ENCODE peak calls at places on chromosomes 3 and 15, in four cellular contexts. One of them, this sample, is unnamed.

GRCh38 chr3:63661242-63661641 is 8.8 kb downstream of the SNTN start:
- DNase-seq in HepG2: no peak
- DNase-seq in WTC11: no peak
- DNase-seq in K562: peak; percentile 3
- DNase-seq in this sample: no peak

GRCh38 chr3:196163687-196164493 is 47.3 kb downstream of the ZDHHC19 start:
- DNase-seq in HepG2: peak; percentile 57
- DNase-seq in K562: peak; percentile 38
- DNase-seq in WTC11: no peak
- DNase-seq in this sample: no peak

GRCh38 chr3:57068437-57069089 is 8.1 kb downstream of the SPATA12 start:
- DNase-seq in HepG2: no peak
- DNase-seq in WTC11: no peak
- DNase-seq in K562: peak; percentile 51
- DNase-seq in this sample: peak; percentile 95

GRCh38 chr3:141456328-141456689 is 30.5 kb upstream of the RASA2 start:
- DNase-seq in K562: no peak
- DNase-seq in WTC11: no peak
- DNase-seq in HepG2: no peak
- DNase-seq in this sample: no peak

GRCh38 chr3:4768521-4768920 is 210.7 kb upstream of the BHLHE40 start:
- DNase-seq in WTC11: no peak
- DNase-seq in K562: no peak
- DNase-seq in HepG2: no peak
- DNase-seq in this sample: no peak

GRCh38 chr3:51711352-51712019 is 4.6 kb downstream of the GRM2 start:
- DNase-seq in K562: no peak
- DNase-seq in WTC11: peak; percentile 3
- DNase-seq in HepG2: no peak
- DNase-seq in this sample: no peak

GRCh38 chr15:42065008-42065407 is 29.4 kb downstream of the PLA2G4D start:
- DNase-seq in WTC11: no peak
- DNase-seq in K562: no peak
- DNase-seq in HepG2: peak; percentile 64
- DNase-seq in this sample: no peak

GRCh38 chr3:178381971-178382370 is 154.3 kb upstream of the KCNMB2 start:
- DNase-seq in HepG2: no peak
- DNase-seq in WTC11: no peak
- DNase-seq in K562: no peak
- DNase-seq in this sample: no peak

GRCh38 chr15:63089260-63090043 is 32.2 kb upstream of the LACTB start:
- DNase-seq in HepG2: peak; percentile 82
- DNase-seq in WTC11: peak; percentile 38
- DNase-seq in K562: no peak
- DNase-seq in this sample: no peak

GRCh38 chr15:79437275-79438000 is 5.3 kb downstream of the MINAR1 start:
- DNase-seq in WTC11: no peak
- DNase-seq in HepG2: no peak
- DNase-seq in K562: no peak
- DNase-seq in this sample: no peak

GRCh38 chr15:38058596-38059075 is 124.2 kb downstream of the TMCO5A start:
- DNase-seq in HepG2: no peak
- DNase-seq in WTC11: no peak
- DNase-seq in K562: no peak
- DNase-seq in this sample: no peak

GRCh38 chr15:60901647-60902046 is 327.5 kb downstream of the RORA start:
- DNase-seq in HepG2: no peak
- DNase-seq in WTC11: no peak
- DNase-seq in K562: no peak
- DNase-seq in this sample: peak; percentile 92

GRCh38 chr3:23254875-23255274 is 51.7 kb downstream of the UBE2E2 start:
- DNase-seq in K562: no peak
- DNase-seq in WTC11: no peak
- DNase-seq in HepG2: no peak
- DNase-seq in this sample: no peak

GRCh38 chr3:4709336-4709735 is 216.2 kb downstream of the ITPR1 start:
- DNase-seq in K562: no peak
- DNase-seq in WTC11: no peak
- DNase-seq in HepG2: no peak
- DNase-seq in this sample: no peak

GRCh38 chr3:173913985-173914421 is 516.5 kb downstream of the NLGN1 start:
- DNase-seq in HepG2: no peak
- DNase-seq in K562: no peak
- DNase-seq in WTC11: no peak
- DNase-seq in this sample: no peak

GRCh38 chr15:92429378-92430066 is 35.8 kb downstream of the ST8SIA2 start:
- DNase-seq in WTC11: peak; percentile 50
- DNase-seq in K562: peak; percentile 40
- DNase-seq in HepG2: no peak
- DNase-seq in this sample: no peak

GRCh38 chr3:14177580-14178246 is 688 bp downstream of the XPC start:
- DNase-seq in HepG2: peak; percentile 15
- DNase-seq in WTC11: no peak
- DNase-seq in K562: no peak
- DNase-seq in this sample: no peak

GRCh38 chr3:102156426-102156825 is 278.4 kb upstream of the ZPLD1 start:
- DNase-seq in WTC11: no peak
- DNase-seq in K562: no peak
- DNase-seq in HepG2: no peak
- DNase-seq in this sample: no peak

GRCh38 chr3:173399001-173399400 is 1.5 kb downstream of the NLGN1 start:
- DNase-seq in K562: no peak
- DNase-seq in HepG2: no peak
- DNase-seq in WTC11: no peak
- DNase-seq in this sample: no peak

GRCh38 chr15:70258369-70259029 is 160.8 kb upstream of the TLE3 start:
- DNase-seq in WTC11: no peak
- DNase-seq in K562: no peak
- DNase-seq in HepG2: no peak
- DNase-seq in this sample: no peak

GRCh38 chr3:111954228-111954990 is 24.4 kb upstream of the ABHD10 start:
- DNase-seq in HepG2: no peak
- DNase-seq in WTC11: no peak
- DNase-seq in K562: no peak
- DNase-seq in this sample: no peak

GRCh38 chr3:134516905-134517304 is 31.0 kb downstream of the CEP63 start:
- DNase-seq in WTC11: no peak
- DNase-seq in HepG2: no peak
- DNase-seq in K562: no peak
- DNase-seq in this sample: no peak

GRCh38 chr3:148815316-148815715 is 12.3 kb upstream of the CPB1 start:
- DNase-seq in K562: no peak
- DNase-seq in WTC11: no peak
- DNase-seq in HepG2: no peak
- DNase-seq in this sample: no peak
- TF ChIP-seq CBFB in K562: no peak
- TF ChIP-seq CBFB in WTC11: no peak
- TF ChIP-seq CBFB in HepG2: no peak
- TF ChIP-seq CBFB in this sample: no peak

GRCh38 chr15:68370768-68371151 is 61.2 kb downstream of the ITGA11 start:
- DNase-seq in HepG2: no peak
- DNase-seq in K562: no peak
- DNase-seq in WTC11: no peak
- DNase-seq in this sample: no peak

GRCh38 chr15:68369931-68370767 is 61.8 kb downstream of the ITGA11 start:
- DNase-seq in HepG2: no peak
- DNase-seq in K562: no peak
- DNase-seq in WTC11: no peak
- DNase-seq in this sample: no peak

GRCh38 chr15:68371851-68372250 is 60.1 kb downstream of the ITGA11 start:
- DNase-seq in HepG2: no peak
- DNase-seq in K562: no peak
- DNase-seq in WTC11: no peak
- DNase-seq in this sample: no peak

GRCh38 chr15:68372291-68372811 is 59.6 kb downstream of the ITGA11 start:
- DNase-seq in WTC11: peak; percentile 62
- DNase-seq in HepG2: peak; percentile 16
- DNase-seq in K562: peak; percentile 27
- DNase-seq in this sample: no peak

GRCh38 chr15:68371160-68371559 is 60.8 kb downstream of the ITGA11 start:
- DNase-seq in HepG2: no peak
- DNase-seq in K562: no peak
- DNase-seq in WTC11: no peak
- DNase-seq in this sample: no peak
- TF ChIP-seq TCF7 in HepG2: no peak
- TF ChIP-seq TCF7 in K562: no peak
- TF ChIP-seq TCF7 in WTC11: no peak
- TF ChIP-seq TCF7 in this sample: no peak

GRCh38 chr3:187807086-187807862 is 62.0 kb upstream of the BCL6 start:
- DNase-seq in WTC11: no peak
- DNase-seq in K562: no peak
- DNase-seq in HepG2: no peak
- DNase-seq in this sample: no peak
- TF ChIP-seq CBFB in WTC11: no peak
- TF ChIP-seq CBFB in K562: no peak
- TF ChIP-seq CBFB in HepG2: no peak
- TF ChIP-seq CBFB in this sample: no peak

DNA sequence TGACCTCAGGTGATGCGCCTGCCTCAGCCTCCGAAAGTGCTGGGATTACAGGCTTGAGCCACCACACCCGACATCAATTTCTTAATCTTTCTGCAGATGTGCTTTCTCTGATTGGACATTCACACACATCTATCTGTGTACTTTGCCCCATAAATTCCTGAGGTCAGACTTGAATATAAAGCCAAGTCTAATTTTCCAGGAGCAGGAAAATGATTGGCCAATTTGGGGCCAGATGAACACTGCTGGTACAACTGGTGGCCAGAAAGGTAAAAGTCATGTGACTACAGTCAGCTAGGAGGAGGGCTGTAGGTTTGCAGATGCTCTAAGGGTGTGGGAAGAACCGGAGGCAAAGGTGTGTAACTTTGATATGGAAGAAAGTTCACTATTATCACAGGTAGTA is 3.2 kb upstream of the RAD51 start:
- DNase-seq in HepG2: peak; percentile 21
- DNase-seq in K562: no peak
- DNase-seq in WTC11: no peak
- DNase-seq in this sample: no peak
- TF ChIP-seq TCF7 in HepG2: no peak
- TF ChIP-seq TCF7 in K562: no peak
- TF ChIP-seq TCF7 in WTC11: no peak
- TF ChIP-seq TCF7 in this sample: no peak

DNA sequence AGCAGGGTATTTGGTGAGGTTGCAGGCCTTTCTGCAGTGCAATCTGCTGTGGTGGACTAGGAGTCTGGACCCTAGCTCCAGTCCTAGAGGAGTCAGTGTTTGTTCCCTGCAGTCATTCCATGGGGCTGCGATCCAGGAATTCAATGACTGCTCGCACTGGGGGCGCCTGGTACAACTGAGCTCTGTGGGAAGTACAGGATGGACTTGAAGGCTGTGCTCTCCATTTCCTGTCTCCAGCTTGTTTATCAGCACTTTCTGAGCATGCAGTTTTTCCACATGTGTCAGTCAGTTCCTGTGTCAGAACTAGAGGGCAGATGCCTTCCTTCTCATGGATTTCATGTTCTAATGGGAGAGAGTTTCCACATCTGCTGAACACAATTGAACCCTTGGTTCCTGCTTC is 46.7 kb downstream of the PDHB start:
- DNase-seq in WTC11: no peak
- DNase-seq in HepG2: no peak
- DNase-seq in K562: no peak
- DNase-seq in this sample: no peak
- TF ChIP-seq CBFB in WTC11: no peak
- TF ChIP-seq CBFB in HepG2: no peak
- TF ChIP-seq CBFB in K562: no peak
- TF ChIP-seq CBFB in this sample: no peak

GRCh38 chr15:43103939-43104338 is 1.9 kb downstream of the UBR1 start:
- DNase-seq in HepG2: no peak
- DNase-seq in WTC11: no peak
- DNase-seq in K562: no peak
- DNase-seq in this sample: no peak

GRCh38 chr15:43104426-43104825 is 1.4 kb downstream of the UBR1 start:
- DNase-seq in WTC11: no peak
- DNase-seq in HepG2: peak; percentile 20
- DNase-seq in K562: peak; percentile 27
- DNase-seq in this sample: no peak

GRCh38 chr15:43106486-43106829 is 620 bp upstream of the UBR1 start:
- DNase-seq in HepG2: no peak
- DNase-seq in WTC11: no peak
- DNase-seq in K562: no peak
- DNase-seq in this sample: no peak

GRCh38 chr15:43105778-43106485 is at the start of gene UBR1:
- DNase-seq in WTC11: peak; percentile 89
- DNase-seq in K562: peak; percentile 87
- DNase-seq in HepG2: peak; percentile 82
- DNase-seq in this sample: peak; percentile 69

DNA sequence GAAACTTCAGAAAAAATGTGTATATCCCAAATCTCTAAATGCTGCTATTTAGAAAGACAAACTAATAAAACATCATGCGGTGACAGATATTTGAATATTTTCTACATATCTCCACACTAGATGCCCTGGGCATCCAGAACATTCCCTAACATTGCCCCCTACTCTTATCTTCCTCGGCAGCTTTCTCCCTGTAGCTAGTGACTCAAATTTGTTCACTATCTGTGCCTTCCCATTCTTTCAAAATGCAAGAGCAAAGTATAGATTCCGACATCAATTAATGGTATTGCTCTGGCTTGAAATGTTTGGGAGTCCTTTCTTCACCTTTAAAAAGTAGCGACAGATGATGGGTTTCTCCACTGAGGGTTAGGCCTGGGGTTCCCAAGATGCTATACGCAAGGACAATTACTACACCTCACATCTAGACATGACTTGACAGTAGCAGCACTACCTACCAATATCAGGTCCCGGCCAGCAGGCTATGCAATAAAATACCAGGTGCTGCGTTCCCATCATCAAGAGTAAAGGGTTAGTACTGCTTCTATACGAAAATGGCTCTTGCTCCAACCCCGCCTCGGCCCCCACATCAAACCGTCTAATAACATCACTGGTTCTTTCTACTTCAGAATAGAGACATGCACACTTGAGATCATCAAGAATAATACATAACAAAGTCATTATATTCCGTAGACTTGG is 615 bp downstream of the UBR1 start:
- DNase-seq in WTC11: no peak
- DNase-seq in K562: peak; percentile 44
- DNase-seq in HepG2: peak; percentile 9
- DNase-seq in this sample: no peak
- TF ChIP-seq TCF7 in WTC11: no peak
- TF ChIP-seq TCF7 in K562: no peak
- TF ChIP-seq TCF7 in HepG2: no peak
- TF ChIP-seq TCF7 in this sample: peak; percentile 5

DNA sequence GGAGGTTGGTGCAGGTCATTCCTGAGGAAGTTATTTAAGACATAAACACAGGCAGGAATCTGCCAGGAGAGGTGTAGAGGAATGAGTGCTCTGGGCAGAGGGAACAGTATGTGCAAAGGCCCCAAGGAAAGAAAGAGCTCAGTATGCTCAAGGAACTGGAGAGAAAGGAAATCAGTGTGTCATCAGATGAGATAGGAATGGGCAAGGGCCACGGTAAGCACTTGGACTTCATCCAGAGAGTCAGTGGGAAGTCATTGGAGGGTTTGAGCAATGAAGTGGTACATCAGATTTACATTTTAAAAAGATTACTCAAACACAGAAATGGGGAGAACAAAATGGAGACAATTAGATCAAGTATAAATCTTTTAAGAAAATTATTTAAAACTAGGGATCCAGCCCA is 272.2 kb downstream of the ADAMTSL3 start:
- DNase-seq in HepG2: no peak
- DNase-seq in WTC11: no peak
- DNase-seq in K562: no peak
- DNase-seq in this sample: no peak
- TF ChIP-seq CBFB in HepG2: no peak
- TF ChIP-seq CBFB in WTC11: no peak
- TF ChIP-seq CBFB in K562: no peak
- TF ChIP-seq CBFB in this sample: no peak

This sample was measured in GM12878.